ENCODE peak calls at places on chromosomes 12 and 14, in six cellular contexts. R is stomach, Z is hepatocyte, J is left ventricle myocardium inferior, F is ascending aorta, P is SJCRH30. C is an unnamed sample. For H3K4me1, the result is how much of the 10 kb centered on the place peaks cover.

GRCh38 chr12:43288666-43289065 is 263.3 kb downstream of the ADAMTS20 start:
- DNase-seq in F (no peak), Z (no peak), P (no peak), J (no peak), R (no peak), C (no peak)

GRCh38 chr12:11927311-11927935 is 143.3 kb upstream of the BCL2L14 start:
- DNase-seq in R (no peak), J (no peak), F (no peak), P (no peak), Z (no peak), C (peak)

GRCh38 chr12:48001426-48002178 is 2.7 kb downstream of the COL2A1 start:
- DNase-seq in Z (peak), J (peak), P (peak), R (peak), F (no peak), C (peak)

GRCh38 chr12:6873094-6874006 is at the start of gene SPSB2:
- DNase-seq in Z (peak), F (peak), P (peak), R (peak), J (peak), C (peak)

GRCh38 chr12:31322651-31323248 is 3.2 kb downstream of the SINHCAF start:
- DNase-seq in J (no peak), F (no peak), Z (peak), P (peak), R (no peak), C (no peak)

GRCh38 chr14:52348279-52348678 is 34.2 kb downstream of the PTGER2 start:
- DNase-seq in F (no peak), R (no peak), P (no peak), J (no peak), Z (no peak), C (no peak)

GRCh38 chr14:30621354-30621953 is 665 bp upstream of the SCFD1 start:
- DNase-seq in P (no peak), Z (peak), F (no peak), J (no peak), R (no peak), C (peak)

GRCh38 chr12:76859621-76860020 is 19.2 kb downstream of the CSRP2 start:
- DNase-seq in R (no peak), J (no peak), F (no peak), Z (no peak), P (no peak), C (no peak)

GRCh38 chr12:130520784-130521183 is 183.1 kb downstream of the PIWIL1 start:
- DNase-seq in F (no peak), Z (no peak), R (no peak), J (no peak), P (no peak), C (no peak)

GRCh38 chr12:3282271-3282670 is 205.1 kb downstream of the TSPAN9 start:
- DNase-seq in Z (no peak), F (no peak), R (no peak), J (no peak), P (no peak), C (no peak)

GRCh38 chr14:72560331-72560730 is 333.6 kb downstream of the DPF3 start:
- DNase-seq in Z (no peak), P (no peak), F (no peak), J (no peak), R (peak), C (no peak)

GRCh38 chr14:22200977-22201605 is 387.9 kb downstream of the DAD1 start:
- DNase-seq in F (no peak), J (no peak), R (no peak), Z (peak), P (no peak), C (no peak)

GRCh38 chr14:55005071-55005470 is 21.8 kb downstream of the WDHD1 start:
- DNase-seq in F (no peak), P (no peak), J (no peak), Z (no peak), R (no peak), C (no peak)

GRCh38 chr14:48373993-48374392 is 698.6 kb upstream of the MDGA2 start:
- DNase-seq in F (no peak), Z (no peak), R (no peak), J (no peak), P (no peak), C (no peak)

GRCh38 chr12:104656921-104657320 is 200.2 kb downstream of the CHST11 start:
- DNase-seq in F (no peak), Z (no peak), P (no peak), J (no peak), R (no peak), C (no peak)

GRCh38 chr14:90438841-90439240 is 42.0 kb downstream of the CALM1 start:
- DNase-seq in P (no peak), F (no peak), R (no peak), J (no peak), Z (no peak), C (no peak)

GRCh38 chr14:90453401-90453951 is 56.6 kb downstream of the CALM1 start:
- DNase-seq in F (no peak), Z (peak), R (peak), P (peak), J (peak), C (peak)

DNA sequence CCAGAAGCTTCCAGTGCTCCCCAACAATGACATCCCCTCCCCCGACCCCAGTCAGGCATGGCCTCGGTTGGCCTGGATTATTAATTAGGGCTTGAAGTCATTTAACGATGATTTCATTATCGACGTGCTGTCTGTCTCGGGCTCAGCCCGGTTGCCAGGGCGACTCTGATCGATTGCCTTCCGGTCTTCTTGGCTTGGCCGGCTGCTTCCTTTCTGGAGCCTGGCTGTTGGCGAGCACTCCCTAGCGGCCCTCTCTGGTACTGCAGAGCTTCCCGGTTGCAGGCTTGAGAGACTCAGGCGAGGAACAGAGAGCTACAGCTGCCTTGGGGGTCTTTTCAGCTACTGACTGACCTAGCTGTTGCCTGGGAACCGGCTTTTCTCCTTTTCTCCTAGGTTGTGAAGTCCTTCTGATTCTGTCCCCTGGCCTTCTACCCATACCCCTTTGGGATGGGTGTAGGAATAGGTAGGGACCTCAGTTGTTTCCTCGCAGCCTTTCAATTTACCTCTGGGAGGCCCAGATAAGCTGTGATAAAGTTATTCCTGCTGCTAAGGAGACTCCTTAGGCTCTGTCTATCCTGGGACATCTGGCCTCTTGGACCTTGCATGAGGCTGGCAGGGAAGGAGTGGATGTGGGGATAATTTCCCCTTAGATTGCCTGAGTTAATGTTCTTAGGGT is 5.5 kb upstream of the CISTR start:
- DNase-seq in F (peak), R (peak), Z (peak), P (peak), J (peak), C (peak)
- H3K4me3 ChIP-seq in F (no peak), R (no peak), Z (no peak), P (peak), J (no peak), C (peak)

GRCh38 chr14:24816929-24817637 is 183.1 kb upstream of the GZMB start:
- DNase-seq in J (peak), F (no peak), Z (peak), P (no peak), R (no peak), C (no peak)

GRCh38 chr14:24813819-24814259 is 179.8 kb upstream of the GZMB start:
- DNase-seq in J (no peak), R (no peak), Z (peak), P (no peak), F (no peak), C (no peak)

GRCh38 chr14:24814944-24815343 is 181.0 kb upstream of the GZMB start:
- DNase-seq in P (no peak), J (no peak), R (no peak), F (no peak), Z (no peak), C (no peak)

GRCh38 chr14:24816011-24816928 is 182.3 kb upstream of the GZMB start:
- DNase-seq in F (no peak), J (no peak), Z (peak), P (no peak), R (peak), C (no peak)

DNA sequence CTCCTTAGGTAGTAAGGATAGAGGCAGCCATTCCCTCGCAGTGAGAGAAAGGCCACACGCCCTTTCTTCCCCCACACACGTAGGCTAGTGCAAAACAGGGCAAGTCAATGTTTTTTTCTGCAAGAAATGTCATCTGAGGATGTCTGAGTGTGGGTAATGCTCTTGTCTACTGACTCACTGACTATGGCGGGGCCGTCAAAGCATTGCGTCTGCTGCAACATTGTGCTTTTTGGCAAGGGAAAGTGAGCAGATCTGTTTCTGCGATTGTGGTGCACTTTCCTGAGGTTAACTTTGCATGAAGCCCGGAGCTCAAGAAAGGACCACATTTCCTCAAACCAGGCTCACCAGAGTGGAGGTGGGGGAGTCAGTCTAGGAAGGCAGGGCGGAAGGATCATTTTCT is 181.6 kb upstream of the GZMB start:
- DNase-seq in Z (no peak), R (no peak), F (no peak), J (no peak), P (no peak), C (no peak)
- H3K4me1 ChIP-seq in Z (half or more), R (under half), F (under half), J (half or more), P (under half), C (under half)

GRCh38 chr12:102726686-102727085 is 190.4 kb downstream of the PAH start:
- DNase-seq in F (no peak), P (no peak), R (no peak), Z (no peak), J (no peak), C (no peak)

GRCh38 chr12:102730996-102731395 is 186.0 kb downstream of the PAH start:
- DNase-seq in P (no peak), Z (no peak), F (no peak), J (no peak), R (no peak), C (no peak)

DNA sequence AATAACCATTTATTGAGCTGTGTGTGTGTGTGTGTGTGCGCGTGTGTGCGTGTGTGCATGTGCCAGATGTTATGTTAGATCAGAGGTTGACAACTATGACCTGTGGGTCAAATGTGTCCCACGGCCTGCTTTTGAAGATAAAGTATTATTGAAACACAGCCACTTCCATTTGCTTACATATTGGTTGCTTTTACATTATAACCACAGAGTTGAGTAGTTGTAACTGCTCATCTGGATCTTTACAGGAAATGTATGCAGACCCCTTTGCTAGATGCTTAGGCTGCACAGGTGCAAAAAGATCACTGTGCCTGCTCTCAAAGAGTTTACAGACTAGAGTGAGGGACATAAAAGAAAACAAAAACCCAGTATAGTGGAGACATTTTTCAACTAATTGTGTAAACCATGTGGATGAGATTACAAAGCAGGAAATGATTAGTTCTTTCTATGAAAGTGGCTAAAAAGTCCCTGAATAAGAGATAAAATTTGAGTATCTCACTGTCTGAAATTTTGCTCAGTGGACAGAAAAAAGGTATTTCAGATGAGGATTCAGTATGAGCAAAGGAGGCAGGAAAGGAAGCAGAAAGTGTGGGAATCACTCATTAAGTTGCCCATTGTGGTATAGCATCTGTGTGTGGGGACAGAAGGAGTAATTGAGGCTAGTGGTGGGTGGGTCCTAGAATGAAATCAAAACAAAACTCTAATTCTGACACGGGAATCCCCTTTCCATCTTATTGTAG is 188.4 kb downstream of the PAH start:
- DNase-seq in P (no peak), R (no peak), F (no peak), J (no peak), Z (no peak), C (no peak)
- H3K4me3 ChIP-seq in P (no peak), R (no peak), F (no peak), J (no peak), Z (no peak), C (no peak)

DNA sequence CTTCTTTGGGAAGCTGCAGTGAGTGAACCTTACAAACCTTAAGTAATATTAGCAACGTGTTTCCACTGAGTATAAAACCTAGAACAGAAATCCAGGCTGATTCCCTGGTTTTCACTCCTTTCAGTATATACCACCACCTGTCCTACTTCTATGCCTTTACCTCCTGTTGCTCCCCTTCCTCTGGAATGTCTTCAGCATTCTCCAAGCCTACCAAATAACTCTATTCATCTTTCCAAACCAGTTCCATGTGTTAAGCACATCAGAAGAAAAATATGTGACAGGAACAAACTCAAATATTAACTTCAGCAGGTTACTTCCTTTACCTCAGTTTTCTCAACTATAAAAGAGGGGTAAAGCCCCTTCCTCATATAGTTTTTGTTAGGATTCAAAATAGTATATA is 39.8 kb downstream of the LIMA1 start:
- DNase-seq in P (no peak), J (no peak), F (no peak), R (no peak), Z (no peak), C (no peak)
- H3K4me1 ChIP-seq in P (under half), J (half or more), F (under half), R (half or more), Z (under half), C (under half)

GRCh38 chr12:32893458-32893857 is 3.1 kb downstream of the PKP2 start:
- DNase-seq in F (no peak), Z (peak), J (no peak), P (no peak), R (no peak), C (no peak)

GRCh38 chr12:32891956-32892355 is 4.6 kb downstream of the PKP2 start:
- DNase-seq in R (no peak), J (no peak), F (no peak), Z (peak), P (no peak), C (no peak)

GRCh38 chr12:32894566-32894965 is 2.0 kb downstream of the PKP2 start:
- DNase-seq in F (no peak), P (no peak), Z (no peak), J (no peak), R (no peak), C (no peak)

GRCh38 chr12:32891526-32891925 is 5.1 kb downstream of the PKP2 start:
- DNase-seq in Z (no peak), F (no peak), R (no peak), J (no peak), P (no peak), C (no peak)

GRCh38 chr12:32893008-32893407 is 3.6 kb downstream of the PKP2 start:
- DNase-seq in R (no peak), P (no peak), F (no peak), J (no peak), Z (no peak), C (no peak)
- H3K4me3 ChIP-seq in R (no peak), P (no peak), F (no peak), J (peak), Z (peak), C (no peak)

GRCh38 chr14:60212503-60213371 is 36.3 kb upstream of the PPM1A start:
- DNase-seq in P (no peak), R (no peak), F (no peak), J (no peak), Z (no peak), C (no peak)

GRCh38 chr14:60214003-60214402 is 35.0 kb upstream of the PPM1A start:
- DNase-seq in J (no peak), P (no peak), F (no peak), R (no peak), Z (no peak), C (no peak)

GRCh38 chr14:60214415-60215126 is 34.5 kb upstream of the PPM1A start:
- DNase-seq in F (no peak), J (no peak), Z (no peak), P (no peak), R (no peak), C (no peak)

GRCh38 chr14:60215520-60216195 is 33.4 kb upstream of the PPM1A start:
- DNase-seq in F (no peak), R (no peak), Z (no peak), P (no peak), J (no peak), C (no peak)

DNA sequence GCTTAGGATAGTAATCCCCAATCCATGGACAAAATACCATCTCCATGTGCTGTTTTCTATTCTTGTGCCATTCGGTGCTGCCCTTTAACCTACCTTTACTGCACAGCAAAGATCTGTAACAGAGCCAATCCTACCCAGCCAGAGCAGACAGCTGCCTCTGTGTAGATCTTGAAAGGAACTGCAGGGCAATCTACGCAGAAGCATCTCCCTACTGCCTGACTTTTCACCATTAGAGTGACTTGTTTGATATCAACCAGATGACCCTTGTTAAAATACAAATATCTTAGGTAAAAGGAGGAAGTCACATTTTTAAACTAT is 33.9 kb upstream of the PPM1A start:
- DNase-seq in R (no peak), F (no peak), P (no peak), Z (no peak), J (no peak), C (peak)
- H3K4me1 ChIP-seq in R (under half), F (under half), P (under half), Z (under half), J (under half), C (under half)

DNA sequence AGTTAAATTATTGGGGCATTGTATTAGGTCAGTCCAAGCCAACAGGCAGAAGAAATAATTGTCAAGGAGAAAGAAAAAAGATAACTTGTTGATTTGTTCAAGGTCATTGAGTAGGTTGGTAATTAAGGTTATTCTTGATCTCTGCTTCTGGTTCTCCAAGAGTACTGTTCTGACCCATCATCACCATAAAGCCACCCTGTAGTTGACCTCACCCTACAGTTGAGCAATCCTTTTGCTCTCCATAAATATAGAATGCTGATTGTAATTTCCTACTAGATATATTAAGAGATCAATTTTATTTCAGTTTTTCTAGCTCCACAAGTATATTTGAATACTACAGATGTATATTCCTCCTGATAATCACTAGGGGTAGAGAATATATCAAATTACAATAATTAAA is 350.6 kb upstream of the PDE3A start:
- DNase-seq in R (no peak), F (no peak), Z (no peak), P (no peak), J (no peak), C (no peak)
- H3K4me3 ChIP-seq in R (no peak), F (no peak), Z (no peak), P (no peak), J (no peak), C (no peak)

GRCh38 chr12:53214687-53215455 is 7.8 kb upstream of the ITGB7 start:
- DNase-seq in J (peak), R (no peak), Z (no peak), F (no peak), P (no peak), C (no peak)
- H3K4me1 ChIP-seq in J (half or more), R (half or more), Z (under half), F (under half), P (under half), C (under half)

DNA sequence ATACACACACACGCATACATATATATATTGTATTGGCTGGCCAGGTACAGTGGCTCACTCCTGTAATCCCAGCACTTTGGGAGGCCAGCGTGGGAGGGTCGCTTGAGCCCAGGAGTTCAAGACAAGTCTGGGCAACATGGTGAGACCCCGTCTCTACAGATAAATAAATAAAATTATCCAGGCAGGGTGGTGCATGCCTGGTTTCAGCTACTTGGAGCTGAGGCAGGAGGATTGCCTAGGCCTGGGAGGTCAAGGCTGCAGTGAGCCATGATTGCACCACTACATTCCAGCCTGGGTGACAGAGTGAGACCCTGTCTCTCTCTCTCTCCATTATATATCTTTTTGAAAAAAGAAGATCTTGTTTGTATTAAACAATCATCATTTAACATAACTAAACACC is 4.6 kb upstream of the SYNE3 start:
- DNase-seq in F (no peak), R (no peak), J (no peak), Z (no peak), P (no peak), C (no peak)
- H3K4me3 ChIP-seq in F (no peak), R (no peak), J (no peak), Z (no peak), P (no peak), C (no peak)

GRCh38 chr12:132736913-132737312 is 24.7 kb downstream of the ANKLE2 start:
- DNase-seq in Z (no peak), P (no peak), F (no peak), J (no peak), R (no peak), C (no peak)
- H3K4me1 ChIP-seq in Z (under half), P (under half), F (under half), J (under half), R (under half), C (under half)

C was measured in BE2C.